ENCODE peak calls at places on chromosomes 6 and 20, in four cellular contexts. H, V, S and W are unnamed samples.

GRCh38 chr6:154792761-154793160 is 59.5 kb downstream of the SCAF8 start:
- DNase-seq in S (no peak), H (no peak), V (no peak), W (no peak)

GRCh38 chr6:13615802-13616140 is 636 bp downstream of the NOL7 start:
- DNase-seq in V (peak), S (peak), H (peak), W (peak)

GRCh38 chr6:148128014-148128730 is 214.5 kb upstream of the SASH1 start:
- DNase-seq in S (no peak), V (no peak), H (no peak), W (no peak)

GRCh38 chr6:135904666-135905065 is 53.2 kb downstream of the PDE7B start:
- DNase-seq in V (no peak), S (no peak), H (no peak), W (no peak)

GRCh38 chr20:61857414-61857775 is 208.3 kb downstream of the TAF4 start:
- DNase-seq in V (no peak), S (no peak), H (no peak), W (no peak)

GRCh38 chr6:90859612-90860011 is 272.7 kb upstream of the MAP3K7 start:
- DNase-seq in S (no peak), V (peak), H (no peak), W (no peak)

GRCh38 chr20:45765980-45766379 is 25.7 kb downstream of the WFDC3 start:
- DNase-seq in S (no peak), V (no peak), H (no peak), W (no peak)

GRCh38 chr6:104788400-104788799 is 71.3 kb downstream of the HACE1 start:
- DNase-seq in V (no peak), H (no peak), S (no peak), W (no peak)

GRCh38 chr6:130776287-130776925 is 50.8 kb upstream of the SMLR1 start:
- DNase-seq in S (no peak), V (no peak), H (no peak), W (no peak)

GRCh38 chr6:98949589-98949988 is 1.8 kb upstream of the FBXL4 start:
- DNase-seq in H (no peak), S (no peak), V (no peak), W (no peak)

GRCh38 chr6:333379-334002 is 41.2 kb downstream of the DUSP22 start:
- DNase-seq in H (no peak), S (no peak), V (no peak), W (no peak)

GRCh38 chr6:56938634-56939294 is 16.1 kb upstream of the BEND6 start:
- DNase-seq in S (peak), H (no peak), V (no peak), W (no peak)

GRCh38 chr6:29946380-29946779 is 4.0 kb downstream of the HLA-A start:
- DNase-seq in H (no peak), S (no peak), V (no peak), W (no peak)

GRCh38 chr20:38216201-38216600 is 44.3 kb downstream of the KIAA1755 start:
- DNase-seq in V (no peak), S (no peak), H (no peak), W (no peak)

GRCh38 chr20:20184149-20184548 is 131.8 kb downstream of the CFAP61 start:
- DNase-seq in H (no peak), S (peak), V (peak), W (no peak)